ENCODE peak calls at places on chromosome 3, in six cellular contexts. P is iris pigment epithelial cell, I is AG10803, S is AG09309, K is adrenal gland, B is mammary epithelial cell. T is an unnamed sample.

GRCh38 chr3:12198301-12198700 is 39.6 kb upstream of the TIMP4 start:
- DNase-seq in K (no peak), I (peak; percentile 62), P (peak; percentile 79), B (peak; percentile 50), S (peak; percentile 21), T (no peak)

GRCh38 chr3:65936908-65937638 is 101.6 kb downstream of the MAGI1 start:
- DNase-seq in I (no peak), P (no peak), K (no peak), B (no peak), S (no peak), T (no peak)

GRCh38 chr3:126913524-126913923 is 69.4 kb upstream of the PLXNA1 start:
- DNase-seq in B (peak; percentile 53), P (no peak), K (no peak), S (no peak), I (no peak), T (no peak)

GRCh38 chr3:161069441-161070251 is 35.5 kb downstream of the B3GALNT1 start:
- DNase-seq in I (peak; percentile 58), S (peak; percentile 54), P (peak; percentile 73), K (no peak), B (peak; percentile 79), T (no peak)

GRCh38 chr3:40593351-40593750 is 68.6 kb downstream of the ZNF621 start:
- DNase-seq in K (no peak), I (peak; percentile 88), P (peak; percentile 7), S (no peak), B (peak; percentile 22), T (no peak)

GRCh38 chr3:128804017-128804816 is 75.2 kb upstream of the ACAD9 start:
- DNase-seq in K (no peak), P (peak; percentile 53), I (peak; percentile 18), B (no peak), S (no peak), T (no peak)

GRCh38 chr3:164419220-164419619 is 659.1 kb downstream of the SI start:
- DNase-seq in B (no peak), I (no peak), S (no peak), P (no peak), K (no peak), T (no peak)

GRCh38 chr3:123324880-123325765 is 123.4 kb downstream of the SEC22A start:
- DNase-seq in S (no peak), I (no peak), B (no peak), P (no peak), K (no peak), T (no peak)

GRCh38 chr3:190614466-190615384 is 100.8 kb downstream of the IL1RAP start:
- DNase-seq in P (peak; percentile 26), B (no peak), S (no peak), I (no peak), K (no peak), T (no peak)

GRCh38 chr3:64509216-64509615 is 178.6 kb downstream of the ADAMTS9 start:
- DNase-seq in P (no peak), S (no peak), B (no peak), I (peak; percentile 23), K (no peak), T (no peak)

GRCh38 chr3:140627756-140628155 is 50.1 kb upstream of the TRIM42 start:
- DNase-seq in S (no peak), B (no peak), I (no peak), K (no peak), P (no peak), T (no peak)

GRCh38 chr3:18657858-18658820 is 233.0 kb upstream of the SATB1 start:
- DNase-seq in P (no peak), K (peak; percentile 21), S (no peak), B (no peak), I (no peak), T (no peak)

GRCh38 chr3:25768851-25769250 is 14.4 kb downstream of the NGLY1 start:
- DNase-seq in B (no peak), I (no peak), K (no peak), P (no peak), S (no peak), T (no peak)

GRCh38 chr3:38168151-38168987 is 3.0 kb downstream of the OXSR1 start:
- DNase-seq in K (no peak), I (peak; percentile 56), S (no peak), B (peak; percentile 66), P (peak; percentile 81), T (no peak)

GRCh38 chr3:188133646-188134045 is 20.3 kb upstream of the LPP start:
- DNase-seq in I (peak; percentile 12), P (peak; percentile 74), K (no peak), S (no peak), B (no peak), T (no peak)

GRCh38 chr3:98800401-98800800 is 37.3 kb downstream of the ST3GAL6 start:
- DNase-seq in I (no peak), B (no peak), S (no peak), K (no peak), P (no peak), T (no peak)

GRCh38 chr3:172285844-172286243 is 162.4 kb downstream of the GHSR start:
- DNase-seq in S (peak; percentile 53), B (peak; percentile 63), K (no peak), P (peak; percentile 51), I (peak; percentile 83), T (no peak)

GRCh38 chr3:23861689-23862088 is 55.1 kb downstream of the NKIRAS1 start:
- DNase-seq in B (no peak), P (no peak), I (no peak), K (no peak), S (no peak), T (no peak)